ENCODE peak calls at places on chromosomes 1 and 21, in four cellular contexts. One of them, this sample, is unnamed.

GRCh38 chr1:202159534-202160371 is 649 bp downstream of the PTPN7 start:
- DNase-seq in foreskin keratinocyte: no peak
- DNase-seq in pancreas: no peak
- DNase-seq in heart right ventricle: no peak
- DNase-seq in this sample: no peak

GRCh38 chr1:10733967-10734366 is 62.5 kb downstream of the CASZ1 start:
- DNase-seq in pancreas: no peak
- DNase-seq in heart right ventricle: no peak
- DNase-seq in foreskin keratinocyte: no peak
- DNase-seq in this sample: no peak

GRCh38 chr1:78236711-78237110 is 190.9 kb downstream of the GIPC2 start:
- DNase-seq in heart right ventricle: no peak
- DNase-seq in foreskin keratinocyte: no peak
- DNase-seq in pancreas: no peak
- DNase-seq in this sample: no peak

GRCh38 chr21:37675202-37675801 is 241.0 kb downstream of the KCNJ6 start:
- DNase-seq in foreskin keratinocyte: no peak
- DNase-seq in heart right ventricle: peak; percentile 48
- DNase-seq in pancreas: peak; percentile 58
- DNase-seq in this sample: peak; percentile 47

GRCh38 chr1:17696417-17697301 is 58.5 kb upstream of the ACTL8 start:
- DNase-seq in heart right ventricle: peak; percentile 19
- DNase-seq in foreskin keratinocyte: no peak
- DNase-seq in pancreas: no peak
- DNase-seq in this sample: peak; percentile 14

GRCh38 chr1:208177656-208178055 is 66.5 kb downstream of the PLXNA2 start:
- DNase-seq in pancreas: no peak
- DNase-seq in foreskin keratinocyte: no peak
- DNase-seq in heart right ventricle: no peak
- DNase-seq in this sample: no peak

GRCh38 chr21:42799516-42799915 is 79.8 kb downstream of the WDR4 start:
- DNase-seq in foreskin keratinocyte: peak; percentile 75
- DNase-seq in heart right ventricle: no peak
- DNase-seq in pancreas: no peak
- DNase-seq in this sample: no peak

GRCh38 chr1:160637821-160638539 is 8.9 kb downstream of the SLAMF1 start:
- DNase-seq in foreskin keratinocyte: no peak
- DNase-seq in pancreas: no peak
- DNase-seq in heart right ventricle: no peak
- DNase-seq in this sample: no peak

GRCh38 chr21:44085491-44086321 is 21.5 kb upstream of the PWP2 start:
- DNase-seq in pancreas: no peak
- DNase-seq in foreskin keratinocyte: no peak
- DNase-seq in heart right ventricle: no peak
- DNase-seq in this sample: no peak

GRCh38 chr1:78526496-78526895 is 35.7 kb downstream of the PTGFR start:
- DNase-seq in pancreas: no peak
- DNase-seq in heart right ventricle: no peak
- DNase-seq in foreskin keratinocyte: no peak
- DNase-seq in this sample: no peak

GRCh38 chr1:204102719-204103118 is 29.8 kb downstream of the SOX13 start:
- DNase-seq in heart right ventricle: no peak
- DNase-seq in foreskin keratinocyte: no peak
- DNase-seq in pancreas: no peak
- DNase-seq in this sample: no peak

GRCh38 chr1:234486858-234487830 is 8.2 kb upstream of the TARBP1 start:
- DNase-seq in pancreas: no peak
- DNase-seq in foreskin keratinocyte: peak; percentile 43
- DNase-seq in heart right ventricle: peak; percentile 47
- DNase-seq in this sample: peak; percentile 69

GRCh38 chr1:117284408-117285215 is 73.9 kb upstream of the VTCN1 start:
- DNase-seq in foreskin keratinocyte: no peak
- DNase-seq in pancreas: no peak
- DNase-seq in heart right ventricle: no peak
- DNase-seq in this sample: peak; percentile 24

GRCh38 chr21:46189213-46189958 is 5.1 kb upstream of the SPATC1L start:
- DNase-seq in heart right ventricle: no peak
- DNase-seq in foreskin keratinocyte: no peak
- DNase-seq in pancreas: no peak
- DNase-seq in this sample: peak; percentile 62

GRCh38 chr1:214327519-214327918 is 46.6 kb downstream of the SMYD2 start:
- DNase-seq in heart right ventricle: peak; percentile 32
- DNase-seq in pancreas: no peak
- DNase-seq in foreskin keratinocyte: no peak
- DNase-seq in this sample: no peak

GRCh38 chr1:109620396-109620817 is 770 bp downstream of the AMPD2 start:
- DNase-seq in foreskin keratinocyte: no peak
- DNase-seq in heart right ventricle: peak; percentile 47
- DNase-seq in pancreas: peak; percentile 36
- DNase-seq in this sample: no peak

GRCh38 chr1:93874025-93874651 is 4.9 kb downstream of the DNTTIP2 start:
- DNase-seq in foreskin keratinocyte: peak; percentile 20
- DNase-seq in pancreas: no peak
- DNase-seq in heart right ventricle: no peak
- DNase-seq in this sample: no peak

GRCh38 chr1:86938450-86938849 is 24.0 kb downstream of the HS2ST1 start:
- DNase-seq in pancreas: no peak
- DNase-seq in heart right ventricle: no peak
- DNase-seq in foreskin keratinocyte: no peak
- DNase-seq in this sample: no peak

GRCh38 chr1:40067023-40067422 is 26.5 kb downstream of the CAP1 start:
- DNase-seq in foreskin keratinocyte: no peak
- DNase-seq in heart right ventricle: no peak
- DNase-seq in pancreas: no peak
- DNase-seq in this sample: no peak

GRCh38 chr1:7069888-7070287 is 284.6 kb downstream of the CAMTA1 start:
- DNase-seq in foreskin keratinocyte: no peak
- DNase-seq in heart right ventricle: no peak
- DNase-seq in pancreas: no peak
- DNase-seq in this sample: no peak

GRCh38 chr1:94154989-94155388 is 34.0 kb upstream of the ABCA4 start:
- DNase-seq in foreskin keratinocyte: no peak
- DNase-seq in heart right ventricle: peak; percentile 68
- DNase-seq in pancreas: no peak
- DNase-seq in this sample: no peak

GRCh38 chr1:45327644-45328515 is 1.2 kb downstream of the HPDL start:
- DNase-seq in heart right ventricle: no peak
- DNase-seq in pancreas: no peak
- DNase-seq in foreskin keratinocyte: no peak
- DNase-seq in this sample: no peak

GRCh38 chr1:163528710-163529348 is 207.1 kb downstream of the NUF2 start:
- DNase-seq in foreskin keratinocyte: no peak
- DNase-seq in heart right ventricle: peak; percentile 7
- DNase-seq in pancreas: peak; percentile 22
- DNase-seq in this sample: no peak

GRCh38 chr1:1297802-1298424 is 9.8 kb downstream of the ACAP3 start:
- DNase-seq in pancreas: no peak
- DNase-seq in heart right ventricle: no peak
- DNase-seq in foreskin keratinocyte: no peak
- DNase-seq in this sample: no peak

GRCh38 chr1:189619682-189620332 is 857.9 kb downstream of the BRINP3 start:
- DNase-seq in heart right ventricle: no peak
- DNase-seq in foreskin keratinocyte: peak; percentile 82
- DNase-seq in pancreas: no peak
- DNase-seq in this sample: no peak

GRCh38 chr1:45013551-45014209 is 1.6 kb downstream of the UROD start:
- DNase-seq in pancreas: no peak
- DNase-seq in heart right ventricle: no peak
- DNase-seq in foreskin keratinocyte: no peak
- DNase-seq in this sample: no peak

GRCh38 chr1:152397474-152397873 is 16.6 kb downstream of the CRNN start:
- DNase-seq in heart right ventricle: no peak
- DNase-seq in pancreas: no peak
- DNase-seq in foreskin keratinocyte: no peak
- DNase-seq in this sample: no peak

GRCh38 chr1:222926566-222926965 is 111.7 kb downstream of the DISP1 start:
- DNase-seq in pancreas: no peak
- DNase-seq in foreskin keratinocyte: peak; percentile 40
- DNase-seq in heart right ventricle: no peak
- DNase-seq in this sample: no peak

GRCh38 chr1:111441573-111442192 is 7.4 kb downstream of the WDR77 start:
- DNase-seq in pancreas: no peak
- DNase-seq in heart right ventricle: no peak
- DNase-seq in foreskin keratinocyte: no peak
- DNase-seq in this sample: no peak

GRCh38 chr1:207028884-207029283 is 3.7 kb downstream of the C1orf116 start:
- DNase-seq in pancreas: no peak
- DNase-seq in foreskin keratinocyte: no peak
- DNase-seq in heart right ventricle: no peak
- DNase-seq in this sample: no peak

GRCh38 chr1:201461783-201462441 is 7.1 kb downstream of the PHLDA3 start:
- DNase-seq in pancreas: peak; percentile 40
- DNase-seq in foreskin keratinocyte: peak; percentile 98
- DNase-seq in heart right ventricle: peak; percentile 68
- DNase-seq in this sample: peak; percentile 84

GRCh38 chr1:212188599-212189351 is 96.4 kb upstream of the PPP2R5A start:
- DNase-seq in heart right ventricle: no peak
- DNase-seq in foreskin keratinocyte: peak; percentile 87
- DNase-seq in pancreas: no peak
- DNase-seq in this sample: no peak

GRCh38 chr1:30745834-30746208 is 11.8 kb downstream of the LAPTM5 start:
- DNase-seq in foreskin keratinocyte: no peak
- DNase-seq in pancreas: no peak
- DNase-seq in heart right ventricle: no peak
- DNase-seq in this sample: no peak

GRCh38 chr1:100538935-100539835 is 1.2 kb downstream of the GPR88 start:
- DNase-seq in foreskin keratinocyte: no peak
- DNase-seq in pancreas: peak; percentile 44
- DNase-seq in heart right ventricle: no peak
- DNase-seq in this sample: no peak

GRCh38 chr21:36700295-36700960 is 1.5 kb downstream of the SIM2 start:
- DNase-seq in pancreas: no peak
- DNase-seq in heart right ventricle: no peak
- DNase-seq in foreskin keratinocyte: no peak
- DNase-seq in this sample: no peak

GRCh38 chr21:46179708-46180078 is 4.6 kb downstream of the SPATC1L start:
- DNase-seq in pancreas: no peak
- DNase-seq in foreskin keratinocyte: no peak
- DNase-seq in heart right ventricle: no peak
- DNase-seq in this sample: no peak

GRCh38 chr1:54221867-54222484 is 22.0 kb downstream of the MRPL37 start:
- DNase-seq in pancreas: no peak
- DNase-seq in heart right ventricle: no peak
- DNase-seq in foreskin keratinocyte: no peak
- DNase-seq in this sample: no peak

GRCh38 chr1:167720965-167721616 is 691 bp upstream of the MPZL1 start:
- DNase-seq in heart right ventricle: peak; percentile 37
- DNase-seq in pancreas: peak; percentile 28
- DNase-seq in foreskin keratinocyte: peak; percentile 44
- DNase-seq in this sample: peak; percentile 54

GRCh38 chr1:195738971-195739650 is 869.1 kb downstream of the KCNT2 start:
- DNase-seq in pancreas: no peak
- DNase-seq in heart right ventricle: no peak
- DNase-seq in foreskin keratinocyte: no peak
- DNase-seq in this sample: no peak

DNA sequence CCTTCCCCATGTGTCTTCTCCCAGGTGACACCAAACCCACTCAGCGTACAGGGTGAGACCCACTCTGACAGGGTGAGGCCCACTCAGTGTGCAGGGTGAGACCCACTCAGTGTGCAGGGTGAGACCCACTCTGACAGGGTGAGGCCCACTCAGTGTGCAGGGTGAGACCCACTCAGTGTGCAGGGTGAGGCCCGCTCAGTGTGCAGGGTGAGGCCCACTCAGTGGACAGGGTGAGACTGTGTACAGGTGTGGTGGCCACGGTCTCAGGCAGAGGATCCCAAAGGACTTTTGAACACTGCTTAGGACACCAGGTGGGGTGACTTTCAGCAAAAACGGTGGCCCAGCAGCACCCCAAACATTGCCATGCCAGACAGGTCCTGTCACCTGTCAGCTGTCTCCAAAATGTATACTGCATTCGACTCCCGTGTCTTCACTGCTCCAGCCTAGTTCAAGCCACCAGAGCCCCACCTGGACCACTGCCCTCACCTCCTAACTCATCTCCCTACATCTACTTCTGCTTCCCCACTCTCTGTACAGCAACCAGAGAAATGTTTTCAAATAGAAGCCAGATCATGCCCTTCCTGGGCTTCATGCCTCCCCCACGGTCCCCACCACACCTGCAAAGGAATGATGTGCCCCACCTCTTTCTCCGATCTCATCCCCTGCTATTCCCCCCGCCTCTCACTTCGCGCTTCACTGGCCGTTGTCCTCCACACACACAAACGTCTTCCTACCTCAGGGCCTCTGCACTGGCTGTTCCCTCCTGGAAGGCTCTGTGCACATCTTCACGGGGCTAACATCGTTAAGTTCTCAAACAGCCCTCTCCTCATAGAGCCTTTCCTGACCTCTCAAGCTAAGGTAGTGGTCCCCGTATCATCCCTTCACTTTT is 52.1 kb downstream of the ACBD3 start:
- DNase-seq in foreskin keratinocyte: no peak
- DNase-seq in pancreas: no peak
- DNase-seq in heart right ventricle: no peak
- DNase-seq in this sample: no peak
- H3K4me1 ChIP-seq in foreskin keratinocyte: no peaks in the 10 kb centered on the region
- H3K4me1 ChIP-seq in pancreas: peaks cover 10% of the 10 kb centered on the region
- H3K4me1 ChIP-seq in heart right ventricle: peaks cover 3% of the 10 kb centered on the region
- H3K4me1 ChIP-seq in this sample: peaks cover 17% of the 10 kb centered on the region

GRCh38 chr21:30257773-30258172 is 25.0 kb downstream of the KRTAP24-1 start:
- DNase-seq in foreskin keratinocyte: peak; percentile 28
- DNase-seq in heart right ventricle: no peak
- DNase-seq in pancreas: no peak
- DNase-seq in this sample: no peak
- TF ChIP-seq CTCF in foreskin keratinocyte: peak; percentile 76
- TF ChIP-seq CTCF in heart right ventricle: no peak
- TF ChIP-seq CTCF in pancreas: no peak
- TF ChIP-seq CTCF in this sample: peak; percentile 33

DNA sequence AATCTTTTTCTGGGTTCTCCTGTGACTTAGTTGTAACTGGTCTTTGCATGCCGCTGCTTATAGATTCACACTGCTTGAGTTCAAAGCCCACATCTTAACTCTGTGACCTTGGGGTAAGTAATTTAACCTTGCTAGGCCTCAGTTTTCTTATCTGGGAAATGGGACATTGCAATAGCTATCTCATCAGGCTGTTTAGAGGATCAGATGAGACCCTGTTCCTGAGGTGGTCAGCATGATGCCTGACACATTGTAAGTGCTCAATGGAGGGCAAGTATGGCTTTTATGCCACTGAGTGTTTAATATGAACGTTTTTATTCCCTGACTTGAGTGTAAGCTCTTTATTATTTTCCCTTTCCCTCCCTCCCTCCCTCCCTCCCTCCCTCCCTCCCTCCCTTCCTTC is 70.0 kb upstream of the WDR26 start:
- DNase-seq in heart right ventricle: no peak
- DNase-seq in foreskin keratinocyte: no peak
- DNase-seq in pancreas: no peak
- DNase-seq in this sample: no peak
- H3K4me1 ChIP-seq in heart right ventricle: peaks cover 21% of the 10 kb centered on the region
- H3K4me1 ChIP-seq in foreskin keratinocyte: peaks cover 34% of the 10 kb centered on the region
- H3K4me1 ChIP-seq in pancreas: peaks cover 19% of the 10 kb centered on the region
- H3K4me1 ChIP-seq in this sample: peaks cover 12% of the 10 kb centered on the region

GRCh38 chr1:104648269-104648691 is 898.6 kb downstream of the AMY1C start:
- DNase-seq in heart right ventricle: no peak
- DNase-seq in pancreas: no peak
- DNase-seq in foreskin keratinocyte: no peak
- DNase-seq in this sample: no peak
- TF ChIP-seq CTCF in heart right ventricle: no peak
- TF ChIP-seq CTCF in pancreas: no peak
- TF ChIP-seq CTCF in foreskin keratinocyte: peak; percentile 50
- TF ChIP-seq CTCF in this sample: no peak